ENCODE peak calls at places on chromosomes 7 and 10, in four cellular contexts. O, Z, Y and U are unnamed samples.

GRCh38 chr7:5177060-5177459 is 13.0 kb upstream of the WIPI2 start:
- DNase-seq in O (peak; percentile 38), Z (peak; percentile 41), Y (no peak), U (peak; percentile 74)

GRCh38 chr10:115051216-115051615 is 41.9 kb upstream of the ATRNL1 start:
- DNase-seq in O (no peak), Y (no peak), Z (no peak), U (no peak)

GRCh38 chr10:55491712-55492111 is 690.7 kb upstream of the PCDH15 start:
- DNase-seq in Y (no peak), Z (no peak), O (no peak), U (no peak)

GRCh38 chr7:79317728-79318127 is 135.7 kb downstream of the MAGI2 start:
- DNase-seq in O (peak; percentile 80), Z (peak; percentile 85), Y (peak; percentile 93), U (peak; percentile 80)

GRCh38 chr7:45100761-45101480 is 10.6 kb downstream of the TBRG4 start:
- DNase-seq in Z (no peak), O (no peak), Y (no peak), U (no peak)

GRCh38 chr10:9709849-9710248 is 1307.8 kb upstream of the CELF2 start:
- DNase-seq in O (no peak), Y (no peak), Z (no peak), U (no peak)

GRCh38 chr10:104138131-104138530 is 16.2 kb downstream of the SFR1 start:
- DNase-seq in O (no peak), Y (no peak), Z (no peak), U (no peak)

GRCh38 chr10:77553966-77554365 is 83.6 kb downstream of the KCNMA1 start:
- DNase-seq in Y (peak; percentile 47), Z (no peak), O (no peak), U (no peak)

GRCh38 chr7:79176859-79177477 is 276.5 kb downstream of the MAGI2 start:
- DNase-seq in Z (peak; percentile 55), Y (peak; percentile 64), O (peak; percentile 61), U (peak; percentile 55)

GRCh38 chr10:91987397-91988037 is 63.9 kb downstream of the BTAF1 start:
- DNase-seq in Y (no peak), O (no peak), Z (no peak), U (no peak)

GRCh38 chr7:10684606-10685005 is 289.1 kb upstream of the PHF14 start:
- DNase-seq in O (no peak), Z (no peak), Y (no peak), U (no peak)

GRCh38 chr7:137213744-137214143 is 129.8 kb downstream of the PTN start:
- DNase-seq in Z (no peak), Y (no peak), O (no peak), U (no peak)

GRCh38 chr10:60140681-60141632 is 234.6 kb upstream of the CCDC6 start:
- DNase-seq in O (peak; percentile 24), Z (peak; percentile 52), Y (peak; percentile 35), U (no peak)

GRCh38 chr10:20993387-20994170 is 96.5 kb upstream of the NEBL start:
- DNase-seq in O (no peak), Z (no peak), Y (peak; percentile 67), U (peak; percentile 3)

GRCh38 chr10:49168821-49169495 is 19.2 kb downstream of the TMEM273 start:
- DNase-seq in Y (no peak), Z (no peak), O (no peak), U (peak; percentile 45)

GRCh38 chr10:110395350-110396283 is 90.9 kb upstream of the SMNDC1 start:
- DNase-seq in Z (peak; percentile 98), O (peak; percentile 78), Y (peak; percentile 47), U (peak; percentile 78)

GRCh38 chr7:44990520-44991023 is 9.4 kb upstream of the CCM2 start:
- DNase-seq in Y (peak; percentile 76), O (peak; percentile 53), Z (no peak), U (no peak)

GRCh38 chr7:99123571-99124033 is 20.3 kb downstream of the SMURF1 start:
- DNase-seq in Z (peak; percentile 39), Y (peak; percentile 78), O (no peak), U (peak; percentile 60)

GRCh38 chr10:62384057-62384446 is 9.9 kb downstream of the ZNF365 start:
- DNase-seq in Z (peak; percentile 10), O (peak; percentile 77), Y (peak; percentile 95), U (peak; percentile 72)

GRCh38 chr10:90197766-90198165 is 496.4 kb downstream of the KIF20B start:
- DNase-seq in O (no peak), Y (peak; percentile 78), Z (no peak), U (no peak)

GRCh38 chr10:117075064-117075463 is 63.0 kb downstream of the VAX1 start:
- DNase-seq in O (no peak), Y (peak; percentile 54), Z (peak; percentile 27), U (peak; percentile 12)

GRCh38 chr7:106367018-106367420 is 82.2 kb upstream of the NAMPT start:
- DNase-seq in Z (no peak), O (no peak), Y (peak; percentile 48), U (peak; percentile 28)

GRCh38 chr7:155168607-155169006 is 98.5 kb downstream of the HTR5A start:
- DNase-seq in Y (no peak), O (no peak), Z (no peak), U (no peak)

GRCh38 chr7:28347964-28348363 is 64.4 kb upstream of the CREB5 start:
- DNase-seq in Y (no peak), Z (no peak), O (peak; percentile 65), U (peak; percentile 66)

GRCh38 chr10:104339469-104340098 is 1.3 kb upstream of the ITPRIP start:
- DNase-seq in O (no peak), Y (peak; percentile 70), Z (peak; percentile 42), U (peak; percentile 74)

GRCh38 chr10:5089869-5090268 is 4.3 kb upstream of the AKR1C3 start:
- DNase-seq in Z (peak; percentile 87), O (no peak), Y (peak; percentile 94), U (peak; percentile 40)
- TF ChIP-seq CTCF in Z (no peak), O (peak; percentile 44), Y (peak; percentile 66), U (peak; percentile 51)

GRCh38 chr7:32020760-32021159 is 49.4 kb downstream of the PDE1C start:
- DNase-seq in O (no peak), Y (no peak), Z (no peak), U (peak; percentile 26)
- H3K4me3 ChIP-seq in O (no peak overlapping the region), Y (no peak overlapping the region), Z (no peak overlapping the region), U (no peak overlapping the region)

GRCh38 chr10:46325021-46325420 is 38.2 kb downstream of the ANTXRL start:
- DNase-seq in Y (peak; percentile 22), Z (peak; percentile 18), O (no peak), U (no peak)
- TF ChIP-seq CTCF in Y (peak; percentile 52), Z (peak; percentile 29), O (peak; percentile 32), U (peak; percentile 39)

GRCh38 chr10:74008212-74008731 is 10.4 kb downstream of the VCL start:
- DNase-seq in Z (no peak), Y (no peak), O (peak; percentile 85), U (peak; percentile 88)

GRCh38 chr10:74012480-74012879 is 14.6 kb downstream of the VCL start:
- DNase-seq in Z (no peak), O (no peak), Y (no peak), U (no peak)

GRCh38 chr10:74013004-74013403 is 15.1 kb downstream of the VCL start:
- DNase-seq in Z (no peak), Y (no peak), O (no peak), U (peak; percentile 50)

GRCh38 chr10:74011016-74011415 is 13.1 kb downstream of the VCL start:
- DNase-seq in O (no peak), Z (no peak), Y (no peak), U (no peak)

DNA sequence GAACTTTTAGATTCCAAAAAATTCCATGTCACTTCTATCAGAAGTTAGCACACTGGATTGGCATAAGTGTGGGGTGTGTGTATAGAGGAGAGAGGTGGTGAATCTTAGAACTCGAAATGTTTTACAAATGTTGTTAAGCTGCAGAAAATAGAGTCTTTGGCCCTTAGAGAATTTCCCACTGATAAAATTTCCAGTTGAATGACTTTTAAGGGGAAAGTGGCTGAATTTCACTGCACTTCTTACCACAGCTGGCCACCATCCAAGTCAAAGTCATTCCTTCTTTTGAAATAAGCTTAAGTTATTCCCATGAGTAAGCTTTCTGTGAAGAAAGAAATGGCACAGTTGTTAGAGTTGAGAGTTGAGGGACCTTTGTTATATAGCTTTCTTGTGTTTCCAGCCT is 13.8 kb downstream of the VCL start:
- DNase-seq in Y (peak; percentile 71), O (no peak), Z (peak; percentile 46), U (peak; percentile 90)
- H3K4me3 ChIP-seq in Y (no peak overlapping the region), O (no peak overlapping the region), Z (no peak overlapping the region), U (no peak overlapping the region)

DNA sequence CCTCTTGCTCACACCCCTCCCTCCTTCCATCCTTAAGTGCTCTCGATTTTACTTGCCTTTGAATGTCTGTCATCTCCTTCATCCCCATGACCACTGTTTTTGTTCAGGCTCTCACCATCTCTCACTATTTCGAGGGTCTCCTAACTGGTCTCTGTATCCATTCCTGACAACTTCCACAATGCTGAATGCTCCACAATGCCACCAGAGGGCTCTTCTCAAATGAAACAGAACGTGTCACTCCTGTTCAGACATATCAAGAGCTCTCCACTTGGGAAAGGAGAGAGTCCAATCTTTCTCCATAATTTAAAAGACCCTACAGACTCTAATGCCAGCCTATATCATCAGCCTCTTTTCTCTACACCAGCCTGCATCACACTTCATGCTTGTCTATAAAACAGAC is 9.0 kb upstream of the SLC13A1 start:
- DNase-seq in O (no peak), Y (peak; percentile 15), Z (peak; percentile 6), U (no peak)
- TF ChIP-seq CTCF in O (peak; percentile 3), Y (peak; percentile 64), Z (no peak), U (no peak)